ENCODE peak calls at places on chromosomes 13 and 19, in eight cellular contexts. One of them, this sample, is unnamed.

GRCh38 chr19:45294291-45295029 is 28.2 kb downstream of the CKM start:
- ATAC-seq in CD8-positive, alpha-beta T cell: no peak
- ATAC-seq in psoas muscle: peak; percentile 65
- ATAC-seq in SK-N-SH treated with all-trans-retinoic acid at 6 μM for 48 hours: no peak
- ATAC-seq in left ventricle myocardium superior: peak; percentile 94
- ATAC-seq in natural killer cell treated with Interleukin-12 subunit alpha and Interleukin-12 subunit beta and Interleukin-15 and Interleukin-18, amount 100 ng/mL, for 72 hours: no peak
- ATAC-seq in T-cell: no peak
- ATAC-seq in aorta: peak; percentile 74
- ATAC-seq in this sample: no peak

GRCh38 chr13:25886438-25887214 is 165.2 kb downstream of the SHISA2 start:
- ATAC-seq in T-cell: no peak
- ATAC-seq in psoas muscle: no peak
- ATAC-seq in CD8-positive, alpha-beta T cell: no peak
- ATAC-seq in SK-N-SH treated with all-trans-retinoic acid at 6 μM for 48 hours: no peak
- ATAC-seq in natural killer cell treated with Interleukin-12 subunit alpha and Interleukin-12 subunit beta and Interleukin-15 and Interleukin-18, amount 100 ng/mL, for 72 hours: peak; percentile 75
- ATAC-seq in left ventricle myocardium superior: no peak
- ATAC-seq in aorta: peak; percentile 56
- ATAC-seq in this sample: peak; percentile 90

GRCh38 chr19:17797397-17798201 is 2.7 kb downstream of the B3GNT3 start:
- ATAC-seq in aorta: no peak
- ATAC-seq in CD8-positive, alpha-beta T cell: no peak
- ATAC-seq in SK-N-SH treated with all-trans-retinoic acid at 6 μM for 48 hours: no peak
- ATAC-seq in left ventricle myocardium superior: no peak
- ATAC-seq in psoas muscle: no peak
- ATAC-seq in natural killer cell treated with Interleukin-12 subunit alpha and Interleukin-12 subunit beta and Interleukin-15 and Interleukin-18, amount 100 ng/mL, for 72 hours: no peak
- ATAC-seq in T-cell: no peak
- ATAC-seq in this sample: peak; percentile 99

GRCh38 chr19:9011875-9012274 is 1.7 kb upstream of the MUC16 start:
- ATAC-seq in T-cell: no peak
- ATAC-seq in aorta: no peak
- ATAC-seq in SK-N-SH treated with all-trans-retinoic acid at 6 μM for 48 hours: no peak
- ATAC-seq in left ventricle myocardium superior: no peak
- ATAC-seq in natural killer cell treated with Interleukin-12 subunit alpha and Interleukin-12 subunit beta and Interleukin-15 and Interleukin-18, amount 100 ng/mL, for 72 hours: no peak
- ATAC-seq in psoas muscle: no peak
- ATAC-seq in CD8-positive, alpha-beta T cell: no peak
- ATAC-seq in this sample: no peak

GRCh38 chr19:46081928-46082727 is 41.3 kb upstream of the IGFL4 start:
- ATAC-seq in psoas muscle: peak; percentile 53
- ATAC-seq in T-cell: no peak
- ATAC-seq in SK-N-SH treated with all-trans-retinoic acid at 6 μM for 48 hours: peak; percentile 53
- ATAC-seq in natural killer cell treated with Interleukin-12 subunit alpha and Interleukin-12 subunit beta and Interleukin-15 and Interleukin-18, amount 100 ng/mL, for 72 hours: no peak
- ATAC-seq in left ventricle myocardium superior: peak; percentile 47
- ATAC-seq in CD8-positive, alpha-beta T cell: no peak
- ATAC-seq in aorta: no peak
- ATAC-seq in this sample: peak; percentile 51

GRCh38 chr13:40732658-40733057 is 38.3 kb downstream of the MRPS31 start:
- ATAC-seq in natural killer cell treated with Interleukin-12 subunit alpha and Interleukin-12 subunit beta and Interleukin-15 and Interleukin-18, amount 100 ng/mL, for 72 hours: peak; percentile 77
- ATAC-seq in left ventricle myocardium superior: no peak
- ATAC-seq in aorta: no peak
- ATAC-seq in T-cell: no peak
- ATAC-seq in SK-N-SH treated with all-trans-retinoic acid at 6 μM for 48 hours: no peak
- ATAC-seq in CD8-positive, alpha-beta T cell: no peak
- ATAC-seq in psoas muscle: no peak
- ATAC-seq in this sample: no peak

GRCh38 chr13:27170521-27171243 is 929 bp downstream of the USP12 start:
- ATAC-seq in natural killer cell treated with Interleukin-12 subunit alpha and Interleukin-12 subunit beta and Interleukin-15 and Interleukin-18, amount 100 ng/mL, for 72 hours: no peak
- ATAC-seq in psoas muscle: peak; percentile 3
- ATAC-seq in SK-N-SH treated with all-trans-retinoic acid at 6 μM for 48 hours: peak; percentile 1
- ATAC-seq in left ventricle myocardium superior: no peak
- ATAC-seq in aorta: peak; percentile 19
- ATAC-seq in CD8-positive, alpha-beta T cell: no peak
- ATAC-seq in T-cell: no peak
- ATAC-seq in this sample: peak; percentile 16

GRCh38 chr13:91716436-91717065 is 318.1 kb downstream of the GPC5 start:
- ATAC-seq in T-cell: no peak
- ATAC-seq in CD8-positive, alpha-beta T cell: no peak
- ATAC-seq in natural killer cell treated with Interleukin-12 subunit alpha and Interleukin-12 subunit beta and Interleukin-15 and Interleukin-18, amount 100 ng/mL, for 72 hours: no peak
- ATAC-seq in SK-N-SH treated with all-trans-retinoic acid at 6 μM for 48 hours: no peak
- ATAC-seq in psoas muscle: no peak
- ATAC-seq in left ventricle myocardium superior: no peak
- ATAC-seq in aorta: no peak
- ATAC-seq in this sample: no peak

GRCh38 chr13:110107568-110108347 is 199.2 kb downstream of the COL4A1 start:
- ATAC-seq in CD8-positive, alpha-beta T cell: no peak
- ATAC-seq in natural killer cell treated with Interleukin-12 subunit alpha and Interleukin-12 subunit beta and Interleukin-15 and Interleukin-18, amount 100 ng/mL, for 72 hours: no peak
- ATAC-seq in aorta: no peak
- ATAC-seq in psoas muscle: no peak
- ATAC-seq in T-cell: no peak
- ATAC-seq in left ventricle myocardium superior: no peak
- ATAC-seq in SK-N-SH treated with all-trans-retinoic acid at 6 μM for 48 hours: no peak
- ATAC-seq in this sample: no peak

GRCh38 chr19:10007811-10008211 is 2.5 kb downstream of the COL5A3 start:
- ATAC-seq in left ventricle myocardium superior: peak; percentile 30
- ATAC-seq in SK-N-SH treated with all-trans-retinoic acid at 6 μM for 48 hours: no peak
- ATAC-seq in aorta: peak; percentile 30
- ATAC-seq in T-cell: no peak
- ATAC-seq in psoas muscle: peak; percentile 10
- ATAC-seq in natural killer cell treated with Interleukin-12 subunit alpha and Interleukin-12 subunit beta and Interleukin-15 and Interleukin-18, amount 100 ng/mL, for 72 hours: no peak
- ATAC-seq in CD8-positive, alpha-beta T cell: no peak
- ATAC-seq in this sample: no peak

GRCh38 chr19:290539-291521 is at the start of gene PLPP2:
- ATAC-seq in SK-N-SH treated with all-trans-retinoic acid at 6 μM for 48 hours: peak; percentile 39
- ATAC-seq in psoas muscle: no peak
- ATAC-seq in aorta: no peak
- ATAC-seq in natural killer cell treated with Interleukin-12 subunit alpha and Interleukin-12 subunit beta and Interleukin-15 and Interleukin-18, amount 100 ng/mL, for 72 hours: no peak
- ATAC-seq in T-cell: peak; percentile 58
- ATAC-seq in CD8-positive, alpha-beta T cell: no peak
- ATAC-seq in left ventricle myocardium superior: no peak
- ATAC-seq in this sample: peak; percentile 44

GRCh38 chr13:55714120-55714519 is 1426.6 kb upstream of the PRR20A start:
- ATAC-seq in SK-N-SH treated with all-trans-retinoic acid at 6 μM for 48 hours: no peak
- ATAC-seq in natural killer cell treated with Interleukin-12 subunit alpha and Interleukin-12 subunit beta and Interleukin-15 and Interleukin-18, amount 100 ng/mL, for 72 hours: no peak
- ATAC-seq in left ventricle myocardium superior: no peak
- ATAC-seq in psoas muscle: no peak
- ATAC-seq in aorta: no peak
- ATAC-seq in CD8-positive, alpha-beta T cell: no peak
- ATAC-seq in T-cell: no peak
- ATAC-seq in this sample: no peak

GRCh38 chr19:682678-683320 is 6.6 kb downstream of the FSTL3 start:
- ATAC-seq in aorta: no peak
- ATAC-seq in left ventricle myocardium superior: no peak
- ATAC-seq in natural killer cell treated with Interleukin-12 subunit alpha and Interleukin-12 subunit beta and Interleukin-15 and Interleukin-18, amount 100 ng/mL, for 72 hours: no peak
- ATAC-seq in CD8-positive, alpha-beta T cell: no peak
- ATAC-seq in SK-N-SH treated with all-trans-retinoic acid at 6 μM for 48 hours: no peak
- ATAC-seq in psoas muscle: no peak
- ATAC-seq in T-cell: no peak
- ATAC-seq in this sample: no peak

GRCh38 chr19:3184847-3185481 is 766 bp upstream of the NCLN start:
- ATAC-seq in natural killer cell treated with Interleukin-12 subunit alpha and Interleukin-12 subunit beta and Interleukin-15 and Interleukin-18, amount 100 ng/mL, for 72 hours: peak; percentile 34
- ATAC-seq in aorta: peak; percentile 76
- ATAC-seq in psoas muscle: peak; percentile 61
- ATAC-seq in left ventricle myocardium superior: peak; percentile 62
- ATAC-seq in SK-N-SH treated with all-trans-retinoic acid at 6 μM for 48 hours: peak; percentile 73
- ATAC-seq in CD8-positive, alpha-beta T cell: peak; percentile 44
- ATAC-seq in T-cell: peak; percentile 41
- ATAC-seq in this sample: peak; percentile 40

GRCh38 chr19:3645726-3646125 is 19.1 kb upstream of the CACTIN start:
- ATAC-seq in psoas muscle: no peak
- ATAC-seq in left ventricle myocardium superior: no peak
- ATAC-seq in T-cell: no peak
- ATAC-seq in natural killer cell treated with Interleukin-12 subunit alpha and Interleukin-12 subunit beta and Interleukin-15 and Interleukin-18, amount 100 ng/mL, for 72 hours: peak; percentile 40
- ATAC-seq in SK-N-SH treated with all-trans-retinoic acid at 6 μM for 48 hours: no peak
- ATAC-seq in CD8-positive, alpha-beta T cell: no peak
- ATAC-seq in aorta: no peak
- ATAC-seq in this sample: no peak

GRCh38 chr19:38033658-38034150 is 126.7 kb downstream of the SIPA1L3 start:
- ATAC-seq in left ventricle myocardium superior: no peak
- ATAC-seq in SK-N-SH treated with all-trans-retinoic acid at 6 μM for 48 hours: no peak
- ATAC-seq in CD8-positive, alpha-beta T cell: no peak
- ATAC-seq in aorta: no peak
- ATAC-seq in T-cell: no peak
- ATAC-seq in psoas muscle: no peak
- ATAC-seq in natural killer cell treated with Interleukin-12 subunit alpha and Interleukin-12 subunit beta and Interleukin-15 and Interleukin-18, amount 100 ng/mL, for 72 hours: no peak
- ATAC-seq in this sample: no peak

GRCh38 chr13:23656637-23657036 is 86.4 kb downstream of the TNFRSF19 start:
- ATAC-seq in natural killer cell treated with Interleukin-12 subunit alpha and Interleukin-12 subunit beta and Interleukin-15 and Interleukin-18, amount 100 ng/mL, for 72 hours: no peak
- ATAC-seq in psoas muscle: no peak
- ATAC-seq in aorta: no peak
- ATAC-seq in left ventricle myocardium superior: peak; percentile 71
- ATAC-seq in T-cell: no peak
- ATAC-seq in SK-N-SH treated with all-trans-retinoic acid at 6 μM for 48 hours: no peak
- ATAC-seq in CD8-positive, alpha-beta T cell: no peak
- ATAC-seq in this sample: no peak

GRCh38 chr13:39998166-39998565 is 342.7 kb downstream of the COG6 start:
- ATAC-seq in psoas muscle: no peak
- ATAC-seq in aorta: no peak
- ATAC-seq in T-cell: peak; percentile 96
- ATAC-seq in SK-N-SH treated with all-trans-retinoic acid at 6 μM for 48 hours: no peak
- ATAC-seq in CD8-positive, alpha-beta T cell: peak; percentile 81
- ATAC-seq in left ventricle myocardium superior: no peak
- ATAC-seq in natural killer cell treated with Interleukin-12 subunit alpha and Interleukin-12 subunit beta and Interleukin-15 and Interleukin-18, amount 100 ng/mL, for 72 hours: no peak
- ATAC-seq in this sample: peak; percentile 93

GRCh38 chr13:94121686-94122085 is 357.8 kb downstream of the DCT start:
- ATAC-seq in natural killer cell treated with Interleukin-12 subunit alpha and Interleukin-12 subunit beta and Interleukin-15 and Interleukin-18, amount 100 ng/mL, for 72 hours: no peak
- ATAC-seq in T-cell: no peak
- ATAC-seq in SK-N-SH treated with all-trans-retinoic acid at 6 μM for 48 hours: peak; percentile 87
- ATAC-seq in left ventricle myocardium superior: no peak
- ATAC-seq in CD8-positive, alpha-beta T cell: no peak
- ATAC-seq in aorta: no peak
- ATAC-seq in psoas muscle: no peak
- ATAC-seq in this sample: no peak

GRCh38 chr19:2428027-2428690 is 773 bp upstream of the TIMM13 start:
- ATAC-seq in CD8-positive, alpha-beta T cell: no peak
- ATAC-seq in aorta: no peak
- ATAC-seq in psoas muscle: peak; percentile 8
- ATAC-seq in left ventricle myocardium superior: peak; percentile 6
- ATAC-seq in SK-N-SH treated with all-trans-retinoic acid at 6 μM for 48 hours: no peak
- ATAC-seq in T-cell: no peak
- ATAC-seq in natural killer cell treated with Interleukin-12 subunit alpha and Interleukin-12 subunit beta and Interleukin-15 and Interleukin-18, amount 100 ng/mL, for 72 hours: no peak
- ATAC-seq in this sample: no peak

GRCh38 chr19:41479757-41480191 is 36.8 kb downstream of the ERICH4 start:
- ATAC-seq in T-cell: no peak
- ATAC-seq in left ventricle myocardium superior: peak; percentile 76
- ATAC-seq in CD8-positive, alpha-beta T cell: no peak
- ATAC-seq in aorta: peak; percentile 58
- ATAC-seq in SK-N-SH treated with all-trans-retinoic acid at 6 μM for 48 hours: no peak
- ATAC-seq in psoas muscle: peak; percentile 64
- ATAC-seq in natural killer cell treated with Interleukin-12 subunit alpha and Interleukin-12 subunit beta and Interleukin-15 and Interleukin-18, amount 100 ng/mL, for 72 hours: no peak
- ATAC-seq in this sample: no peak

GRCh38 chr13:22422712-22423111 is 751.8 kb downstream of the FGF9 start:
- ATAC-seq in SK-N-SH treated with all-trans-retinoic acid at 6 μM for 48 hours: no peak
- ATAC-seq in psoas muscle: no peak
- ATAC-seq in natural killer cell treated with Interleukin-12 subunit alpha and Interleukin-12 subunit beta and Interleukin-15 and Interleukin-18, amount 100 ng/mL, for 72 hours: no peak
- ATAC-seq in T-cell: no peak
- ATAC-seq in left ventricle myocardium superior: peak; percentile 56
- ATAC-seq in CD8-positive, alpha-beta T cell: no peak
- ATAC-seq in aorta: no peak
- ATAC-seq in this sample: no peak

GRCh38 chr19:35076657-35077056 is 35.1 kb downstream of the HPN start:
- ATAC-seq in left ventricle myocardium superior: no peak
- ATAC-seq in aorta: no peak
- ATAC-seq in SK-N-SH treated with all-trans-retinoic acid at 6 μM for 48 hours: no peak
- ATAC-seq in psoas muscle: no peak
- ATAC-seq in CD8-positive, alpha-beta T cell: no peak
- ATAC-seq in T-cell: no peak
- ATAC-seq in natural killer cell treated with Interleukin-12 subunit alpha and Interleukin-12 subunit beta and Interleukin-15 and Interleukin-18, amount 100 ng/mL, for 72 hours: no peak
- ATAC-seq in this sample: no peak

GRCh38 chr19:17170538-17171297 is 44.4 kb upstream of the USE1 start:
- ATAC-seq in left ventricle myocardium superior: no peak
- ATAC-seq in natural killer cell treated with Interleukin-12 subunit alpha and Interleukin-12 subunit beta and Interleukin-15 and Interleukin-18, amount 100 ng/mL, for 72 hours: peak; percentile 85
- ATAC-seq in SK-N-SH treated with all-trans-retinoic acid at 6 μM for 48 hours: no peak
- ATAC-seq in aorta: no peak
- ATAC-seq in T-cell: no peak
- ATAC-seq in psoas muscle: no peak
- ATAC-seq in CD8-positive, alpha-beta T cell: no peak
- ATAC-seq in this sample: peak; percentile 62

GRCh38 chr19:55712804-55713631 is 25.2 kb downstream of the NLRP9 start:
- ATAC-seq in CD8-positive, alpha-beta T cell: no peak
- ATAC-seq in left ventricle myocardium superior: no peak
- ATAC-seq in SK-N-SH treated with all-trans-retinoic acid at 6 μM for 48 hours: no peak
- ATAC-seq in natural killer cell treated with Interleukin-12 subunit alpha and Interleukin-12 subunit beta and Interleukin-15 and Interleukin-18, amount 100 ng/mL, for 72 hours: no peak
- ATAC-seq in psoas muscle: no peak
- ATAC-seq in T-cell: no peak
- ATAC-seq in aorta: no peak
- ATAC-seq in this sample: peak; percentile 34

GRCh38 chr19:29390742-29391141 is 135.1 kb upstream of the VSTM2B start:
- ATAC-seq in aorta: no peak
- ATAC-seq in CD8-positive, alpha-beta T cell: no peak
- ATAC-seq in natural killer cell treated with Interleukin-12 subunit alpha and Interleukin-12 subunit beta and Interleukin-15 and Interleukin-18, amount 100 ng/mL, for 72 hours: no peak
- ATAC-seq in left ventricle myocardium superior: no peak
- ATAC-seq in psoas muscle: no peak
- ATAC-seq in SK-N-SH treated with all-trans-retinoic acid at 6 μM for 48 hours: no peak
- ATAC-seq in T-cell: no peak
- ATAC-seq in this sample: no peak

GRCh38 chr19:40424637-40425449 is 949 bp downstream of the SERTAD1 start:
- ATAC-seq in left ventricle myocardium superior: peak; percentile 38
- ATAC-seq in CD8-positive, alpha-beta T cell: no peak
- ATAC-seq in SK-N-SH treated with all-trans-retinoic acid at 6 μM for 48 hours: no peak
- ATAC-seq in natural killer cell treated with Interleukin-12 subunit alpha and Interleukin-12 subunit beta and Interleukin-15 and Interleukin-18, amount 100 ng/mL, for 72 hours: no peak
- ATAC-seq in psoas muscle: no peak
- ATAC-seq in aorta: no peak
- ATAC-seq in T-cell: no peak
- ATAC-seq in this sample: no peak

This sample was measured in activated T-helper 17 cell treated with anti-CD3 and anti-CD28 coated beads, Interleukin-2, amount 50 U/mL, for 72 hours.